ENCODE peak calls at places on chromosomes 2 and 18, in eight cellular contexts. J is upper lobe of right lung; Q is testis; H is DND-41; G is upper lobe of left lung; T is CD8-positive, alpha-beta T cell; Y is K562; Z is neuronal stem cell. B is an unnamed sample. For H3K27me3, the result is how much of the 10 kb centered on the place peaks cover.

GRCh38 chr2:133732982-133733670 is 164.9 kb upstream of the NCKAP5 start:
- DNase-seq in J (no peak), Q (peak), H (no peak), G (no peak), T (no peak), Y (no peak), Z (no peak), B (no peak)

GRCh38 chr2:85672486-85672885 is 4.5 kb upstream of the SFTPB start:
- DNase-seq in J (peak), Q (peak), H (no peak), G (no peak), T (no peak), Y (no peak), Z (no peak), B (no peak)

GRCh38 chr2:66683599-66683998 is 248.7 kb downstream of the MEIS1 start:
- DNase-seq in J (no peak), Q (no peak), H (no peak), G (no peak), T (no peak), Y (no peak), Z (no peak), B (no peak)

GRCh38 chr2:123993728-123994323 is 31.3 kb upstream of the CNTNAP5 start:
- DNase-seq in J (no peak), Q (peak), H (peak), G (no peak), T (no peak), Y (peak), Z (peak), B (peak)

GRCh38 chr2:205911306-205911705 is 174.7 kb downstream of the INO80D start:
- DNase-seq in J (no peak), Q (no peak), H (no peak), G (no peak), T (no peak), Y (no peak), Z (no peak), B (no peak)

GRCh38 chr18:6327895-6328623 is 86.7 kb downstream of the L3MBTL4 start:
- DNase-seq in J (no peak), Q (no peak), H (no peak), G (no peak), T (no peak), Y (no peak), Z (no peak), B (no peak)

GRCh38 chr2:109351164-109351756 is 222.3 kb downstream of the SH3RF3 start:
- DNase-seq in J (peak), Q (peak), H (peak), G (peak), T (no peak), Y (no peak), Z (no peak), B (no peak)

GRCh38 chr18:50687491-50687890 is 127.6 kb downstream of the MAPK4 start:
- DNase-seq in J (peak), Q (no peak), H (no peak), G (no peak), T (no peak), Y (no peak), Z (no peak), B (no peak)

GRCh38 chr2:63819765-63820717 is 21.7 kb upstream of the UGP2 start:
- DNase-seq in J (no peak), Q (peak), H (no peak), G (no peak), T (no peak), Y (no peak), Z (no peak), B (no peak)

GRCh38 chr2:173145454-173145853 is 69.8 kb downstream of the MAP3K20 start:
- DNase-seq in J (no peak), Q (no peak), H (no peak), G (no peak), T (no peak), Y (no peak), Z (no peak), B (no peak)

GRCh38 chr2:166365239-166365638 is 10.5 kb downstream of the SCN9A start:
- DNase-seq in J (no peak), Q (no peak), H (no peak), G (no peak), T (no peak), Y (no peak), Z (no peak), B (no peak)

GRCh38 chr18:9779630-9780029 is 71.5 kb downstream of the RAB31 start:
- DNase-seq in J (no peak), Q (no peak), H (no peak), G (no peak), T (no peak), Y (no peak), Z (no peak), B (no peak)

GRCh38 chr2:60964651-60965513 is 52.6 kb upstream of the PEX13 start:
- DNase-seq in J (no peak), Q (no peak), H (peak), G (no peak), T (no peak), Y (no peak), Z (no peak), B (no peak)

GRCh38 chr2:160232905-160233475 is 32.9 kb upstream of the ITGB6 start:
- DNase-seq in J (no peak), Q (no peak), H (no peak), G (no peak), T (no peak), Y (no peak), Z (no peak), B (no peak)
- H3K27ac ChIP-seq in J (peak), Q (no peak), H (no peak), G (peak), T (no peak), Y (no peak), Z (no peak), B (no peak)

GRCh38 chr2:98088261-98088660 is 1.3 kb downstream of the VWA3B start:
- DNase-seq in J (peak), Q (peak), H (no peak), G (no peak), T (no peak), Y (no peak), Z (no peak), B (no peak)
- H3K27me3 ChIP-seq in J (under half), Q (under half), H (under half), G (under half), T (under half), Y (under half), Z (under half), B (under half)

GRCh38 chr2:224947566-224947965 is 94.7 kb downstream of the DOCK10 start:
- DNase-seq in J (no peak), Q (no peak), H (no peak), G (no peak), T (no peak), Y (no peak), Z (no peak), B (no peak)
- H3K27ac ChIP-seq in J (no peak), Q (no peak), H (peak), G (no peak), T (peak), Y (no peak), Z (no peak), B (no peak)

GRCh38 chr2:25920786-25921390 is 42.6 kb upstream of the ASXL2 start:
- DNase-seq in J (no peak), Q (no peak), H (no peak), G (no peak), T (no peak), Y (no peak), Z (no peak), B (no peak)
- H3K27me3 ChIP-seq in J (under half), Q (under half), H (under half), G (under half), T (under half), Y (under half), Z (under half), B (under half)

B was measured in iPS DF 6.9.